ENCODE peak calls at places on chromosome 21, in five cellular contexts. R, V, Z, I and K are unnamed samples.

GRCh38 chr21:21675601-21676000 is 677.4 kb downstream of the NCAM2 start:
- DNase-seq in R (no peak), V (no peak), Z (no peak), I (no peak), K (no peak)

GRCh38 chr21:32717851-32718316 is 9.9 kb downstream of the SYNJ1 start:
- DNase-seq in R (no peak), V (peak), Z (no peak), I (no peak), K (no peak)

GRCh38 chr21:27954806-27955205 is 987.9 kb upstream of the ADAMTS5 start:
- DNase-seq in R (no peak), V (peak), Z (no peak), I (no peak), K (no peak)

GRCh38 chr21:36699026-36699545 is at the start of gene SIM2:
- DNase-seq in R (peak), V (peak), Z (no peak), I (no peak), K (no peak)

GRCh38 chr21:39633770-39634181 is 21.0 kb downstream of the B3GALT5 start:
- DNase-seq in R (no peak), V (peak), Z (no peak), I (no peak), K (no peak)

GRCh38 chr21:28018741-28019669 is 973.7 kb downstream of the LTN1 start:
- DNase-seq in R (no peak), V (peak), Z (peak), I (no peak), K (no peak)

GRCh38 chr21:35048706-35049617 is at the start of gene RUNX1:
- DNase-seq in R (peak), V (peak), Z (peak), I (peak), K (peak)

GRCh38 chr21:25735895-25736597 is 1.3 kb downstream of the GABPA start:
- DNase-seq in R (no peak), V (peak), Z (no peak), I (no peak), K (peak)

GRCh38 chr21:45865106-45865835 is 116.3 kb upstream of the COL6A1 start:
- DNase-seq in R (no peak), V (peak), Z (no peak), I (no peak), K (no peak)

GRCh38 chr21:44301961-44302406 is 2.1 kb downstream of the PFKL start:
- DNase-seq in R (no peak), V (no peak), Z (no peak), I (peak), K (no peak)
- TF ChIP-seq POLR2A in R (no peak), V (no peak), Z (no peak), I (no peak), K (no peak)

GRCh38 chr21:42534361-42534900 is 20.8 kb downstream of the SLC37A1 start:
- DNase-seq in R (no peak), V (no peak), Z (no peak), I (peak), K (no peak)
- TF ChIP-seq POLR2A in R (peak), V (no peak), Z (no peak), I (peak), K (no peak)

DNA sequence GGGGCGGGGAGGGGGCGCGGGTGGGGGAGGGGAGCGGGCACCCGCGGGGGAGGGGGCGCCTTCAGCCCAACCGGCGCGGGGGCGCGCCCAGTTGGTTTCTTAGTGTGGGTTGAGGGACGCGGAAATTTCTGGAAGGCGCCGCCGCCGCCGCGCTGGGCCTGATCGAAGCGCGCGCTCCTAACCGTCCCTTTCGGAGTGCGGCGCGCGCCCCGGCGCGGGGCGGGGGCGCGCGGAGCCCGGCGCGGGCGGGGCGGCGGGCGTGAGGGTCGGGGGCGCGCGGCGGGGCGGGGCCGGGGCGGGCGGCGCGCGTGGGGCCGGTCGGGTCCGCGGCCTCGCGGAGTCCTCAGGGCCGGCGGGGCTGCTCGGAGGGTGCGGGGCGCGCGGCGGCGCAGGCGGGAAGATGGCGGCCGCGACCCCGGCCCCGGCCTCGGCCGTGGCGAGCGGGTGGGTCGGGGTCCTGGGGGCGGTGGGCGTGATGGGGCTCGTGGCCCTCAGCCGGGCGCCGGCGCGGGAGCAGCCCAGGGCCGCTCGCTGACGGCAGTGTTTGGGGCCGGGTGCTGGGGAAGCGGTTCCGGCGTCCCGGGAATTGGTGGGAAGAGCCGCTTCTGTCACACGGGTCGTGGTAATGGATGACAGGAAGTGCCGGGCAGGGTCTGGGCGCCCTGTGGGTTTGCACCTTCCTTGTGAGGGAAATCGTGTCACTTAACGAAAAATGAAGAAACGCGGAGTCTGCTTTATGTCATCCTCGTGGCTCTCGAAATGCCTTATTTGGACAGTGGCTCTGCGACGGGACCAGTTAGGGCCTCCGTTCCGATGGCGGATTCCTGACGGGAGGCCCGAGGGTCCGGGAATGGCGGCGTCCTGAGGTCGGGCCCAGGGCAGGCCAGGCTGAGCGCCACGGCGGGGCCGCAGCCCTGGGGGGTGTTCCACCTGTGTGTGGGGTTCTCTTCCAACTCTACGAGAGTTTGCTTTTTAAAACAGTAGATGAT is 764 bp downstream of the PKNOX1 start:
- DNase-seq in R (peak), V (peak), Z (peak), I (peak), K (peak)
- TF ChIP-seq POLR2A in R (no peak), V (peak), Z (no peak), I (peak), K (no peak)

DNA sequence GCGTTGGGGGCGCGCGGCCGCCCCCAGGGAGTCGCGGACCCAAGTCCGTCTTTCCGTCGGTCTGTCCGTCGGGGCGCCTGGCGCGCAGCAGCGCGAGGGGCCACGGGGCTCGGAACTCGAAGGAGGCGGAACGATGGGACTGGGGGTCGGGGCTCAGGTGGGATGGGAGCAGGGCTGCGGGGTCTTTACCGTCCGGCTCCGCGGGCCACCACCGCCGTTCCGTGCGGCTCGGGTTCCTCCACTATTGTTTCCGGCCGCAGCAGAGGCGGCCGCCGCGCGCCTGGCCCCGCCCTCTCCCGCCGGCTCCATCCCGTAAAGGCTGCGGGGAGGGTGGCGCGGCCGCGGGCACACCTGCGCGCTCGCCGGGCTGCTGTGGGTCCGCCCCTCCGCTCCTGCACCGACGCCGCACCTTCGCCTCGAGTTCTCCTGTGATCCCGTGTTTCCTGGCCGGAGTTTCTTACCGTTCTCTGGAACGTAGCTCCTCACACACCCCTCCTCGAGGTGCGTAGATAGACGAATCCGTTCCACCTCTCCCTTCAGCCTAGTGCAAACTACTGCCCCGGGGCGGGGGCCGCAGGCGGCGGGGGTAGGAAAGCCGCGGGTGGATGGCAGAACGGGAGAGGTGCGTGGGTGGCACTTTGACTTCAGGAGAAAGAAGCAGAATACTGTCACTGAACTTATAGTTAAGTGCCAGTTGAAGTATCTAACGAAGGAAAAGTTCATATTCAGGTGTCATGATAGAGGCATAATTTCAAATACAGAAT is at the start of gene C21orf91:
- DNase-seq in R (peak), V (peak), Z (peak), I (peak), K (peak)
- TF ChIP-seq POLR2A in R (peak), V (peak), Z (peak), I (peak), K (peak)